ENCODE peak calls at places on chromosomes 2 and 18, in ten cellular contexts. E, K, X, M, P, Q, H, R, G and N are unnamed samples.
A peak's percentile ranks its signal among the peaks of the same experiment; 100 is the strongest.

GRCh38 chr18:36441872-36442271 is 144.4 kb downstream of the FHOD3 start:
- DNase-seq in E (no peak), K (no peak), X (peak; percentile 77), M (no peak), P (no peak), Q (no peak), H (no peak), R (no peak), G (no peak), N (no peak)

GRCh38 chr2:70469435-70469834 is 84.2 kb downstream of the TGFA start:
- DNase-seq in E (no peak), K (no peak), X (no peak), M (no peak), P (no peak), Q (no peak), H (no peak), R (no peak), G (no peak), N (no peak)

GRCh38 chr2:11411768-11412448 is 54.1 kb downstream of the E2F6 start:
- DNase-seq in E (no peak), K (peak; percentile 40), X (peak; percentile 72), M (no peak), P (no peak), Q (no peak), H (peak; percentile 34), R (no peak), G (peak; percentile 57), N (peak; percentile 61)

GRCh38 chr18:60554961-60555360 is 182.4 kb upstream of the MC4R start:
- DNase-seq in E (peak; percentile 88), K (no peak), X (no peak), M (no peak), P (peak; percentile 53), Q (no peak), H (no peak), R (no peak), G (no peak), N (no peak)

GRCh38 chr2:15316370-15316814 is 244.7 kb downstream of the NBAS start:
- DNase-seq in E (peak; percentile 10), K (no peak), X (no peak), M (no peak), P (no peak), Q (peak; percentile 8), H (no peak), R (no peak), G (no peak), N (no peak)

GRCh38 chr2:104758199-104758620 is 95.7 kb upstream of the POU3F3 start:
- DNase-seq in E (peak; percentile 20), K (peak; percentile 12), X (no peak), M (no peak), P (no peak), Q (no peak), H (no peak), R (no peak), G (no peak), N (no peak)

GRCh38 chr18:50947899-50948298 is 19.9 kb upstream of the ELAC1 start:
- DNase-seq in E (no peak), K (no peak), X (peak; percentile 28), M (no peak), P (no peak), Q (no peak), H (no peak), R (no peak), G (no peak), N (no peak)

GRCh38 chr18:2657788-2658458 is 2.4 kb downstream of the SMCHD1 start:
- DNase-seq in E (no peak), K (no peak), X (peak; percentile 55), M (no peak), P (peak; percentile 72), Q (no peak), H (no peak), R (no peak), G (no peak), N (no peak)

GRCh38 chr2:235543126-235543750 is 49.4 kb downstream of the AGAP1 start:
- DNase-seq in E (no peak), K (no peak), X (peak; percentile 28), M (no peak), P (no peak), Q (no peak), H (no peak), R (no peak), G (peak; percentile 63), N (no peak)

GRCh38 chr18:48959551-48959920 is 8.8 kb upstream of the SMAD7 start:
- DNase-seq in E (no peak), K (no peak), X (no peak), M (no peak), P (no peak), Q (no peak), H (no peak), R (no peak), G (no peak), N (no peak)

GRCh38 chr2:100004348-100004884 is 138.0 kb downstream of the AFF3 start:
- DNase-seq in E (no peak), K (no peak), X (no peak), M (no peak), P (no peak), Q (no peak), H (no peak), R (no peak), G (no peak), N (no peak)